ENCODE peak calls at places on chromosome 21, in eight cellular contexts. U is colonic mucosa, Z is MM.1S, M is lower lobe of right lung, O is heart right ventricle, P is prostate gland, W is thoracic aorta, T is suprapubic skin. A is an unnamed sample. For H3K4me1 and H3K36me3, the result is how much of the 10 kb centered on the place peaks cover.

GRCh38 chr21:27251752-27252151 is 284.9 kb upstream of the ADAMTS5 start:
- DNase-seq in P (no peak), W (no peak), O (no peak), U (no peak), Z (no peak), M (no peak), T (no peak), A (no peak)

GRCh38 chr21:15408089-15408488 is 321.7 kb upstream of the USP25 start:
- DNase-seq in O (no peak), M (no peak), Z (peak), W (no peak), P (no peak), T (no peak), U (no peak), A (no peak)

GRCh38 chr21:15121655-15122120 is 56.9 kb upstream of the NRIP1 start:
- DNase-seq in U (no peak), W (no peak), P (no peak), Z (no peak), O (peak), T (no peak), M (peak), A (no peak)

GRCh38 chr21:25831300-25831699 is 96.5 kb downstream of the GABPA start:
- DNase-seq in W (no peak), M (no peak), U (no peak), T (no peak), P (no peak), Z (no peak), O (no peak), A (no peak)

GRCh38 chr21:17512245-17513213 is at the start of gene CXADR:
- DNase-seq in O (peak), T (no peak), M (peak), Z (peak), P (peak), U (peak), W (no peak), A (peak)

GRCh38 chr21:28136687-28137086 is 856.0 kb downstream of the LTN1 start:
- DNase-seq in W (no peak), T (no peak), Z (no peak), U (no peak), O (no peak), P (no peak), M (no peak), A (no peak)

GRCh38 chr21:30337644-30338170 is at the start of gene KRTAP27-1:
- DNase-seq in T (no peak), U (no peak), W (no peak), O (no peak), Z (no peak), P (no peak), M (no peak), A (no peak)

GRCh38 chr21:34536311-34536710 is 24.3 kb upstream of the KCNE1 start:
- DNase-seq in P (no peak), Z (no peak), W (no peak), T (no peak), M (no peak), O (no peak), U (no peak), A (no peak)

GRCh38 chr21:26881504-26882228 is 36.5 kb upstream of the ADAMTS1 start:
- DNase-seq in U (no peak), O (no peak), P (no peak), Z (no peak), W (no peak), T (no peak), M (no peak), A (no peak)

GRCh38 chr21:37338671-37339526 is 27.7 kb upstream of the DYRK1A start:
- DNase-seq in W (peak), O (peak), M (no peak), U (peak), T (no peak), P (no peak), Z (no peak), A (peak)

GRCh38 chr21:44838951-44839350 is 21.1 kb upstream of the SUMO3 start:
- DNase-seq in W (no peak), P (no peak), O (no peak), T (no peak), U (no peak), M (no peak), Z (no peak), A (peak)

GRCh38 chr21:34270406-34270805 is 93.4 kb upstream of the KCNE2 start:
- DNase-seq in U (no peak), M (no peak), T (no peak), P (no peak), Z (no peak), O (no peak), W (no peak), A (no peak)

GRCh38 chr21:46189213-46189958 is 5.1 kb upstream of the SPATC1L start:
- DNase-seq in P (peak), M (no peak), T (peak), U (peak), Z (no peak), W (no peak), O (no peak), A (no peak)

GRCh38 chr21:44918581-44919033 is 2.1 kb downstream of the ITGB2 start:
- DNase-seq in M (peak), Z (no peak), P (no peak), U (no peak), W (no peak), O (no peak), T (no peak), A (no peak)

GRCh38 chr21:37636152-37636860 is 269.7 kb downstream of the DYRK1A start:
- DNase-seq in M (no peak), T (no peak), Z (no peak), O (no peak), U (no peak), P (no peak), W (no peak), A (no peak)

GRCh38 chr21:32140212-32141008 is 138.4 kb downstream of the MIS18A start:
- DNase-seq in W (no peak), P (no peak), Z (no peak), T (no peak), O (no peak), M (no peak), U (no peak), A (no peak)

GRCh38 chr21:32141009-32141357 is 137.9 kb downstream of the MIS18A start:
- DNase-seq in T (no peak), U (no peak), Z (no peak), M (no peak), P (no peak), O (no peak), W (no peak), A (no peak)

GRCh38 chr21:32147041-32147440 is 131.8 kb downstream of the MIS18A start:
- DNase-seq in M (no peak), U (no peak), T (no peak), O (no peak), W (no peak), Z (no peak), P (no peak), A (no peak)

GRCh38 chr21:32138658-32139057 is 140.2 kb downstream of the MIS18A start:
- DNase-seq in M (no peak), P (no peak), T (no peak), O (no peak), W (no peak), U (no peak), Z (no peak), A (no peak)

GRCh38 chr21:32143222-32143939 is 135.5 kb downstream of the MIS18A start:
- DNase-seq in M (no peak), W (no peak), T (peak), U (no peak), Z (no peak), O (peak), P (no peak), A (no peak)
- TF ChIP-seq CTCF in M (no peak), W (no peak), T (peak), U (no peak), Z (no peak), O (no peak), P (no peak), A (no peak)

GRCh38 chr21:43739648-43740435 is 20.9 kb downstream of the PDXK start:
- DNase-seq in W (no peak), T (no peak), Z (no peak), U (no peak), M (no peak), O (no peak), P (no peak), A (no peak)
- H3K4me1 ChIP-seq in W (under half), T (under half), Z (under half), U (under half), M (under half), O (under half), P (under half), A (under half)

GRCh38 chr21:41991659-41992058 is 18.5 kb downstream of the ZBTB21 start:
- DNase-seq in M (no peak), P (no peak), T (no peak), U (no peak), W (no peak), Z (no peak), O (no peak), A (no peak)
- H3K36me3 ChIP-seq in M (under half), P (under half), T (under half), U (under half), W (under half), Z (under half), O (under half), A (under half)

GRCh38 chr21:32096411-32096810 is 182.4 kb downstream of the MIS18A start:
- DNase-seq in O (no peak), Z (peak), U (no peak), P (no peak), W (no peak), M (no peak), T (no peak), A (no peak)
- TF ChIP-seq CTCF in O (no peak), Z (peak), U (no peak), P (no peak), W (no peak), M (no peak), T (no peak), A (no peak)